ENCODE peak calls at places on chromosomes 13 and 19, in six cellular contexts. One of them, this sample, is unnamed.

GRCh38 chr13:113939905-113940339 is 34.0 kb downstream of the C13orf46 start:
- DNase-seq in thoracic aorta: no peak
- DNase-seq in heart right ventricle: no peak
- DNase-seq in AG04449: no peak
- DNase-seq in cardiac fibroblast: no peak
- DNase-seq in neural progenitor cell: no peak
- DNase-seq in this sample: no peak

GRCh38 chr19:55253842-55254624 is 4.8 kb downstream of the PPP6R1 start:
- DNase-seq in AG04449: no peak
- DNase-seq in heart right ventricle: no peak
- DNase-seq in cardiac fibroblast: no peak
- DNase-seq in neural progenitor cell: no peak
- DNase-seq in thoracic aorta: no peak
- DNase-seq in this sample: no peak

GRCh38 chr13:62387642-62388041 is 972.0 kb upstream of the PCDH20 start:
- DNase-seq in AG04449: no peak
- DNase-seq in heart right ventricle: no peak
- DNase-seq in neural progenitor cell: peak; percentile 24
- DNase-seq in cardiac fibroblast: peak; percentile 1
- DNase-seq in thoracic aorta: no peak
- DNase-seq in this sample: peak; percentile 18

GRCh38 chr19:35896643-35897040 is 3.7 kb downstream of the NFKBID start:
- DNase-seq in AG04449: no peak
- DNase-seq in thoracic aorta: no peak
- DNase-seq in heart right ventricle: no peak
- DNase-seq in cardiac fibroblast: no peak
- DNase-seq in neural progenitor cell: no peak
- DNase-seq in this sample: no peak

GRCh38 chr13:27018230-27018875 is 153.3 kb downstream of the USP12 start:
- DNase-seq in thoracic aorta: no peak
- DNase-seq in heart right ventricle: no peak
- DNase-seq in AG04449: no peak
- DNase-seq in cardiac fibroblast: no peak
- DNase-seq in neural progenitor cell: no peak
- DNase-seq in this sample: no peak

GRCh38 chr13:105908581-105908980 is 626.9 kb downstream of the EFNB2 start:
- DNase-seq in AG04449: no peak
- DNase-seq in neural progenitor cell: no peak
- DNase-seq in heart right ventricle: no peak
- DNase-seq in thoracic aorta: no peak
- DNase-seq in cardiac fibroblast: no peak
- DNase-seq in this sample: no peak

GRCh38 chr13:99145461-99145860 is 55.2 kb upstream of the UBAC2 start:
- DNase-seq in cardiac fibroblast: no peak
- DNase-seq in neural progenitor cell: no peak
- DNase-seq in thoracic aorta: no peak
- DNase-seq in AG04449: no peak
- DNase-seq in heart right ventricle: no peak
- DNase-seq in this sample: no peak

GRCh38 chr19:29714953-29715694 is at the start of gene C19orf12:
- DNase-seq in heart right ventricle: peak; percentile 73
- DNase-seq in AG04449: no peak
- DNase-seq in thoracic aorta: no peak
- DNase-seq in neural progenitor cell: peak; percentile 85
- DNase-seq in cardiac fibroblast: peak; percentile 57
- DNase-seq in this sample: peak; percentile 44

GRCh38 chr13:108963276-108963810 is 333.9 kb downstream of the MYO16 start:
- DNase-seq in thoracic aorta: no peak
- DNase-seq in heart right ventricle: no peak
- DNase-seq in cardiac fibroblast: no peak
- DNase-seq in neural progenitor cell: no peak
- DNase-seq in AG04449: no peak
- DNase-seq in this sample: no peak

GRCh38 chr13:26540319-26540718 is 17.2 kb upstream of the WASF3 start:
- DNase-seq in AG04449: no peak
- DNase-seq in cardiac fibroblast: no peak
- DNase-seq in neural progenitor cell: no peak
- DNase-seq in thoracic aorta: no peak
- DNase-seq in heart right ventricle: peak; percentile 19
- DNase-seq in this sample: no peak

GRCh38 chr19:3046621-3047306 is 15.5 kb downstream of the TLE5 start:
- DNase-seq in neural progenitor cell: peak; percentile 93
- DNase-seq in heart right ventricle: peak; percentile 47
- DNase-seq in cardiac fibroblast: peak; percentile 51
- DNase-seq in thoracic aorta: no peak
- DNase-seq in AG04449: no peak
- DNase-seq in this sample: no peak

GRCh38 chr13:77660841-77661250 is 36.6 kb upstream of the SLAIN1 start:
- DNase-seq in AG04449: no peak
- DNase-seq in heart right ventricle: no peak
- DNase-seq in cardiac fibroblast: no peak
- DNase-seq in neural progenitor cell: no peak
- DNase-seq in thoracic aorta: no peak
- DNase-seq in this sample: no peak

GRCh38 chr13:91216928-91217700 is 130.4 kb upstream of the MIR17HG start:
- DNase-seq in cardiac fibroblast: no peak
- DNase-seq in thoracic aorta: no peak
- DNase-seq in AG04449: no peak
- DNase-seq in neural progenitor cell: peak; percentile 97
- DNase-seq in heart right ventricle: no peak
- DNase-seq in this sample: no peak

GRCh38 chr13:27977476-27978300 is 8.6 kb upstream of the CDX2 start:
- DNase-seq in cardiac fibroblast: peak; percentile 10
- DNase-seq in heart right ventricle: no peak
- DNase-seq in neural progenitor cell: peak; percentile 77
- DNase-seq in AG04449: no peak
- DNase-seq in thoracic aorta: no peak
- DNase-seq in this sample: no peak

GRCh38 chr19:12796146-12797071 is 5.1 kb downstream of the JUNB start:
- DNase-seq in thoracic aorta: no peak
- DNase-seq in heart right ventricle: peak; percentile 66
- DNase-seq in neural progenitor cell: peak; percentile 93
- DNase-seq in AG04449: no peak
- DNase-seq in cardiac fibroblast: peak; percentile 88
- DNase-seq in this sample: peak; percentile 87

GRCh38 chr13:24910502-24911134 is 146.6 kb downstream of the RNF17 start:
- DNase-seq in AG04449: no peak
- DNase-seq in heart right ventricle: no peak
- DNase-seq in cardiac fibroblast: no peak
- DNase-seq in thoracic aorta: no peak
- DNase-seq in neural progenitor cell: no peak
- DNase-seq in this sample: no peak

GRCh38 chr19:16041571-16042386 is 34.5 kb upstream of the TPM4 start:
- DNase-seq in AG04449: peak; percentile 12
- DNase-seq in neural progenitor cell: peak; percentile 86
- DNase-seq in thoracic aorta: peak; percentile 45
- DNase-seq in heart right ventricle: peak; percentile 84
- DNase-seq in cardiac fibroblast: peak; percentile 81
- DNase-seq in this sample: peak; percentile 75

GRCh38 chr19:497861-498590 is 1.7 kb downstream of the MADCAM1 start:
- DNase-seq in neural progenitor cell: no peak
- DNase-seq in AG04449: no peak
- DNase-seq in thoracic aorta: no peak
- DNase-seq in heart right ventricle: no peak
- DNase-seq in cardiac fibroblast: no peak
- DNase-seq in this sample: no peak

DNA sequence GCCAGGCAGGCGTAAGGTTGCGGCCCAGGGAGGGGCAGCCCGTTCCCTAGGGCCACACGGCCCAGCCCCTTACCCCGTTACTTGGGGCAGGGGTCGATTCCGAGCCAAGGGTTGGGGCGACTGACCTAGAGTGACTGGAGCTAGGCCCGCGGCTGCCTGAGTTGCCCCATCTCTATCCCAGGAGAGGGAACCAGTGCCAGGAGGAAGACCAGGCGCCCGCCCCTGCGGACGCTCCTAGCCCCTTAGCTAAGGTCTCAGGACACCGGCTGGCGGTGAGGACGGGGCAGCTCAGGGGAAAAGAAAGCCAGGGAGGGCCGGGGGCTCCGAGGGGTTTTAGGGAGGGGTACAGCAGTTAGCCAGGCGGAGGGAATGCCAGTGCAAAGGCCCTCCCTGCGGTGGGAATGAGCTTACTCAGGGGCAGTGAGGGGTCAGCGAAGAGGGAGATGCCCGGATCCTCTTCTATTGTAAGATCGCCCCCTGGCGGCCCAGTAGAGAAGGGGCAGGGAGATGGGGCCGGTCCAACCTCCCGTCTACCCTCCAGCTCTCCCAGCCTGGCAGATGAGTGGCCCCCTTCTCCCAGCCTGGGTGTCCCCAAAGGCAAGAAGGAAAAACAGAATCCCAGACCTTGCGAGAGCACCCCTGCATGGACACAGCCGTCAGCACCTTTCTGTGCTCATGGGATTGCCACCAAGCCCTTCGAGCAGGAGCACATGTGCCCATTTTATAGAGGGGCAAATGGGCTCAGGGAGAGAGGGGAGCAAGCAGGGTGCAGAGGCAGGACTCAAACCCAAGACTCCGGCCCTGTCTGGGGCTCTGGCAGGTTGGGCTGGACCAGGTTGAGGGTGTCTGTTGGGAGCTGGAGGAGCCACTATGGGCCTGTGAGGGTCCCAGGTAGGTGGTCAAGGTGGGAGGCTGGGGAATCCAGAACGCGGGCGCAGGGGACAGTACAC is 16.3 kb downstream of the CILP2 start:
- DNase-seq in cardiac fibroblast: peak; percentile 41
- DNase-seq in heart right ventricle: peak; percentile 60
- DNase-seq in thoracic aorta: no peak
- DNase-seq in neural progenitor cell: peak; percentile 85
- DNase-seq in AG04449: no peak
- DNase-seq in this sample: peak; percentile 66
- TF ChIP-seq CTCF in cardiac fibroblast: peak; percentile 86
- TF ChIP-seq CTCF in heart right ventricle: peak; percentile 75
- TF ChIP-seq CTCF in thoracic aorta: peak; percentile 59
- TF ChIP-seq CTCF in neural progenitor cell: peak; percentile 85
- TF ChIP-seq CTCF in AG04449: peak; percentile 73
- TF ChIP-seq CTCF in this sample: peak; percentile 70

GRCh38 chr13:33711441-33711840 is 106.5 kb upstream of the RFC3 start:
- DNase-seq in cardiac fibroblast: no peak
- DNase-seq in thoracic aorta: no peak
- DNase-seq in neural progenitor cell: no peak
- DNase-seq in heart right ventricle: no peak
- DNase-seq in AG04449: no peak
- DNase-seq in this sample: no peak

GRCh38 chr13:33707449-33707848 is 110.5 kb upstream of the RFC3 start:
- DNase-seq in AG04449: no peak
- DNase-seq in neural progenitor cell: no peak
- DNase-seq in cardiac fibroblast: no peak
- DNase-seq in heart right ventricle: no peak
- DNase-seq in thoracic aorta: no peak
- DNase-seq in this sample: no peak

GRCh38 chr13:33710924-33711323 is 107.0 kb upstream of the RFC3 start:
- DNase-seq in heart right ventricle: no peak
- DNase-seq in thoracic aorta: no peak
- DNase-seq in AG04449: no peak
- DNase-seq in cardiac fibroblast: no peak
- DNase-seq in neural progenitor cell: peak; percentile 4
- DNase-seq in this sample: no peak
- TF ChIP-seq CTCF in heart right ventricle: no peak
- TF ChIP-seq CTCF in thoracic aorta: no peak
- TF ChIP-seq CTCF in AG04449: no peak
- TF ChIP-seq CTCF in cardiac fibroblast: no peak
- TF ChIP-seq CTCF in neural progenitor cell: no peak
- TF ChIP-seq CTCF in this sample: no peak

DNA sequence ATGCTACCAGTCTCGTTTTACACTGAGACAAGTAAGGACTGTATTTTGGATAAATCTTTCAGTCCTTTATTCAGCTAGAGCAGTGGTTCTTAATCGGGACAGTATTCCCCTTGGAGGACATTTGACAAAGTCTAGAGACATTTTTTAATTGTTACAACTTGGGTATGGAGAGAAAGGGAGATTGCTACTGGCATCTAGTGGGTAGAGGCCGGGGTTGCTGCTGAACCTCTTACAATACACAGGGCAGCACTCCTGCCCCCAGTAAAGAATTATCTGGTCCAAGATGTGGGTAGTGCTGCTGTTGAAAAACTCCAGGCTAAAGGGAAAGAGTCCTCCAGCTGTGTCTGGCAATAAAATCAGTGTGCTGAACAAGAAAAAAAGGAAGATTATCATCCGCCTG is 334.8 kb downstream of the SLC7A1 start:
- DNase-seq in thoracic aorta: no peak
- DNase-seq in AG04449: no peak
- DNase-seq in neural progenitor cell: no peak
- DNase-seq in heart right ventricle: no peak
- DNase-seq in cardiac fibroblast: peak; percentile 11
- DNase-seq in this sample: no peak
- TF ChIP-seq CTCF in thoracic aorta: peak; percentile 43
- TF ChIP-seq CTCF in AG04449: no peak
- TF ChIP-seq CTCF in neural progenitor cell: peak; percentile 17
- TF ChIP-seq CTCF in heart right ventricle: peak; percentile 30
- TF ChIP-seq CTCF in cardiac fibroblast: no peak
- TF ChIP-seq CTCF in this sample: no peak

GRCh38 chr13:98039261-98039660 is 85.8 kb downstream of the IPO5 start:
- DNase-seq in thoracic aorta: no peak
- DNase-seq in cardiac fibroblast: no peak
- DNase-seq in neural progenitor cell: no peak
- DNase-seq in AG04449: no peak
- DNase-seq in heart right ventricle: no peak
- DNase-seq in this sample: no peak

GRCh38 chr13:98032168-98032567 is 78.7 kb downstream of the IPO5 start:
- DNase-seq in thoracic aorta: no peak
- DNase-seq in neural progenitor cell: peak; percentile 41
- DNase-seq in AG04449: no peak
- DNase-seq in heart right ventricle: no peak
- DNase-seq in cardiac fibroblast: peak; percentile 15
- DNase-seq in this sample: no peak

GRCh38 chr13:98035373-98035772 is 81.9 kb downstream of the IPO5 start:
- DNase-seq in heart right ventricle: no peak
- DNase-seq in cardiac fibroblast: no peak
- DNase-seq in thoracic aorta: no peak
- DNase-seq in AG04449: no peak
- DNase-seq in neural progenitor cell: no peak
- DNase-seq in this sample: no peak

DNA sequence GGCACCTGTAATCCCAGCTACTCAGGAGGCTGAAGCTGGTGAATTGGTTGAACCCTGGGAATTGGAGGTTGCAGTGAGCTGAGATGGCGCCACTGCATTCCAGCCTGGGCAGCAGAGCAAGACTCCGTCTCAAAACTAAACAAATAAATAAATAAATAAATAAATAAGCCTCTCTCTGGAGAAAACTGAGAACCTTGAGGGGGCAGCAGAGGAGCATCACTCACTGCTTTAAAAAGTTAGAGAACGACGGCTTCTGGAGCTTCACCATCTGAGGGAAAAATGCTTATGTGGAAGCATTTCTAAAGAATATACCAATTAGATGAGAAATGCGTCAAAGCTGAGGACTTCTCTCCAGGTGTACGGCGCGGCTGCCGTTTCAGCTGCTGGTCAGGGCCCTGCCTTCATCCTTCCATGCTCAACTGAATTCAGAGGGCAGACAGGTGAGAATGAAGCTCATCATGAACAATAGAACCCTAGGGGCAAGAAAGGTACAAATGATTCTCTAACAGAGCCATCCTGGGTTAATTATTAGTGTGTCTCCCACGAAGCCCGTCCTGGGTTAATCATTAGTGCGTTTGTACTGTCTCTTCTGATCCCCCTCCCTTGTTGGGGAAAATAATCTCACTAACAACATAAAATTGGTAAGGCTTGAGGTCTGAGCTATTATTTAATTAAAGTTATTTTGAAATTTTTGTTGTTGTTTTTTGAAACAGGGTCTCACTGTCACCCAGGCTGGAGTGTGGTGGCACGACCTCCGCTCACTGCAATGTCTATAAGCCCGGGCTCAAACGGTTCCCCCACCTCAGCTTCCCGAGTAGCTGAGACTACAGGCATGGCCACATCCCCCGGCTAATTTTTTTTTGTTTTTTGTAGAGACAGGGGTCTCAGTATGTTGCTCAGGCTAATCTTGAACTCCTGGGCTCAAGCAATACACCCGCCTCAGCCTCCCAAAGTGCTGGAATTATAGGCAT is 80.1 kb downstream of the IPO5 start:
- DNase-seq in heart right ventricle: no peak
- DNase-seq in thoracic aorta: no peak
- DNase-seq in AG04449: peak; percentile 19
- DNase-seq in neural progenitor cell: peak; percentile 42
- DNase-seq in cardiac fibroblast: peak; percentile 78
- DNase-seq in this sample: peak; percentile 53
- TF ChIP-seq CTCF in heart right ventricle: peak; percentile 43
- TF ChIP-seq CTCF in thoracic aorta: no peak
- TF ChIP-seq CTCF in AG04449: peak; percentile 35
- TF ChIP-seq CTCF in neural progenitor cell: peak; percentile 53
- TF ChIP-seq CTCF in cardiac fibroblast: peak; percentile 52
- TF ChIP-seq CTCF in this sample: peak; percentile 15